ENCODE peak calls at places on chromosomes 3 and 15, in four cellular contexts. I is small intestine, C is HFFc6, O is substantia nigra. X is an unnamed sample.

GRCh38 chr15:66921319-66921718 is 144.1 kb upstream of the SMAD3 start:
- DNase-seq in C (no peak), I (peak), O (no peak), X (no peak)

GRCh38 chr3:102163039-102163817 is 271.6 kb upstream of the ZPLD1 start:
- DNase-seq in C (peak), O (no peak), I (peak), X (peak)

GRCh38 chr3:64667138-64667537 is 20.7 kb downstream of the ADAMTS9 start:
- DNase-seq in C (no peak), I (no peak), O (no peak), X (no peak)

GRCh38 chr3:195817578-195818135 is 5.9 kb upstream of the MUC4 start:
- DNase-seq in I (no peak), O (no peak), C (no peak), X (no peak)

GRCh38 chr3:96994995-96995394 is 180.6 kb downstream of the EPHA6 start:
- DNase-seq in O (no peak), C (no peak), I (no peak), X (no peak)

GRCh38 chr3:126912027-126912422 is 70.9 kb upstream of the PLXNA1 start:
- DNase-seq in C (no peak), I (no peak), O (no peak), X (no peak)

GRCh38 chr3:192727032-192727847 is at the start of gene FGF12:
- DNase-seq in O (peak), I (peak), C (no peak), X (peak)

GRCh38 chr3:194381460-194381875 is 11.9 kb upstream of the LRRC15 start:
- DNase-seq in O (peak), C (no peak), I (no peak), X (no peak)

GRCh38 chr15:97708252-97708651 is 252.3 kb upstream of the ARRDC4 start:
- DNase-seq in C (no peak), I (no peak), O (no peak), X (no peak)

GRCh38 chr3:150763841-150764483 is 993 bp upstream of the SIAH2 start:
- DNase-seq in C (peak), I (peak), O (peak), X (peak)

GRCh38 chr3:194487289-194488006 is 646 bp upstream of the ATP13A3 start:
- DNase-seq in O (peak), I (peak), C (no peak), X (peak)

GRCh38 chr15:99692825-99693224 is 40.4 kb downstream of the LYSMD4 start:
- DNase-seq in I (no peak), C (no peak), O (no peak), X (no peak)

GRCh38 chr3:140164922-140165590 is 230.1 kb downstream of the CLSTN2 start:
- DNase-seq in O (no peak), I (no peak), C (no peak), X (no peak)

GRCh38 chr15:62672268-62672667 is 370.3 kb upstream of the TPM1 start:
- DNase-seq in C (peak), I (no peak), O (no peak), X (no peak)

GRCh38 chr3:188941103-188941502 is 230.7 kb upstream of the TPRG1 start:
- DNase-seq in I (no peak), C (no peak), O (no peak), X (peak)

GRCh38 chr3:64878372-64878771 is 190.6 kb upstream of the ADAMTS9 start:
- DNase-seq in I (peak), C (no peak), O (no peak), X (peak)

GRCh38 chr3:60743631-60744164 is 507.6 kb downstream of the FHIT start:
- DNase-seq in O (no peak), I (no peak), C (no peak), X (no peak)

GRCh38 chr15:67114046-67114445 is 48.6 kb downstream of the SMAD3 start:
- DNase-seq in C (no peak), I (no peak), O (no peak), X (no peak)

GRCh38 chr3:150594150-150594549 is 9.0 kb upstream of the SELENOT start:
- DNase-seq in O (no peak), I (no peak), C (no peak), X (no peak)

GRCh38 chr3:28916713-28917499 is 364.0 kb upstream of the RBMS3 start:
- DNase-seq in I (peak), C (peak), O (peak), X (no peak)

GRCh38 chr3:161455962-161456361 is 40.6 kb upstream of the OTOL1 start:
- DNase-seq in O (no peak), I (no peak), C (no peak), X (no peak)

GRCh38 chr3:141391298-141392017 is 23.2 kb downstream of the ZBTB38 start:
- DNase-seq in O (no peak), C (no peak), I (no peak), X (no peak)

GRCh38 chr3:99324854-99325253 is 313.5 kb upstream of the COL8A1 start:
- DNase-seq in I (no peak), O (no peak), C (no peak), X (no peak)

GRCh38 chr15:89765694-89766093 is 10.4 kb upstream of the MESP2 start:
- DNase-seq in C (no peak), O (no peak), I (no peak), X (no peak)